ENCODE peak calls at places on chromosomes 12 and 14, in six cellular contexts. One of them, this sample, is unnamed.

GRCh38 chr14:34181308-34181707 is 230.4 kb upstream of the EGLN3 start:
- DNase-seq in HepG2: no peak
- DNase-seq in lower lobe of right lung: no peak
- DNase-seq in A549: no peak
- DNase-seq in cardiac muscle cell: no peak
- DNase-seq in Panc1: no peak
- DNase-seq in this sample: no peak

GRCh38 chr14:75831455-75831854 is 150.3 kb downstream of the TGFB3 start:
- DNase-seq in HepG2: peak
- DNase-seq in lower lobe of right lung: peak
- DNase-seq in A549: no peak
- DNase-seq in cardiac muscle cell: peak
- DNase-seq in Panc1: no peak
- DNase-seq in this sample: no peak

GRCh38 chr14:73258845-73259611 is 21.7 kb downstream of the PAPLN start:
- DNase-seq in HepG2: no peak
- DNase-seq in lower lobe of right lung: no peak
- DNase-seq in A549: no peak
- DNase-seq in cardiac muscle cell: no peak
- DNase-seq in Panc1: no peak
- DNase-seq in this sample: no peak

GRCh38 chr14:104143071-104143470 is 4.7 kb downstream of the KIF26A start:
- DNase-seq in HepG2: no peak
- DNase-seq in lower lobe of right lung: no peak
- DNase-seq in A549: no peak
- DNase-seq in cardiac muscle cell: no peak
- DNase-seq in Panc1: no peak
- DNase-seq in this sample: no peak

GRCh38 chr12:4701383-4701782 is 18.8 kb upstream of the GALNT8 start:
- DNase-seq in HepG2: no peak
- DNase-seq in lower lobe of right lung: no peak
- DNase-seq in A549: no peak
- DNase-seq in cardiac muscle cell: peak
- DNase-seq in Panc1: no peak
- DNase-seq in this sample: no peak

GRCh38 chr12:121129705-121130147 is 3.0 kb upstream of the P2RX7 start:
- DNase-seq in HepG2: no peak
- DNase-seq in lower lobe of right lung: no peak
- DNase-seq in A549: no peak
- DNase-seq in cardiac muscle cell: no peak
- DNase-seq in Panc1: no peak
- DNase-seq in this sample: no peak

GRCh38 chr14:67510121-67510520 is 21.6 kb upstream of the TMEM229B start:
- DNase-seq in HepG2: no peak
- DNase-seq in lower lobe of right lung: no peak
- DNase-seq in A549: no peak
- DNase-seq in cardiac muscle cell: peak
- DNase-seq in Panc1: no peak
- DNase-seq in this sample: no peak

GRCh38 chr14:101191086-101191881 is 287.8 kb upstream of the RTL1 start:
- DNase-seq in HepG2: no peak
- DNase-seq in lower lobe of right lung: no peak
- DNase-seq in A549: no peak
- DNase-seq in cardiac muscle cell: no peak
- DNase-seq in Panc1: no peak
- DNase-seq in this sample: no peak

GRCh38 chr12:67807808-67808207 is 159.3 kb downstream of the DYRK2 start:
- DNase-seq in HepG2: no peak
- DNase-seq in lower lobe of right lung: no peak
- DNase-seq in A549: no peak
- DNase-seq in cardiac muscle cell: peak
- DNase-seq in Panc1: no peak
- DNase-seq in this sample: no peak

GRCh38 chr14:93525691-93526451 is 95.1 kb downstream of the UNC79 start:
- DNase-seq in HepG2: no peak
- DNase-seq in lower lobe of right lung: no peak
- DNase-seq in A549: no peak
- DNase-seq in cardiac muscle cell: no peak
- DNase-seq in Panc1: no peak
- DNase-seq in this sample: no peak

GRCh38 chr12:53518381-53518780 is 11.1 kb upstream of the NPFF start:
- DNase-seq in HepG2: no peak
- DNase-seq in lower lobe of right lung: no peak
- DNase-seq in A549: no peak
- DNase-seq in cardiac muscle cell: peak
- DNase-seq in Panc1: no peak
- DNase-seq in this sample: no peak

GRCh38 chr14:32896979-32897723 is 41.5 kb upstream of the NPAS3 start:
- DNase-seq in HepG2: peak
- DNase-seq in lower lobe of right lung: no peak
- DNase-seq in A549: no peak
- DNase-seq in cardiac muscle cell: peak
- DNase-seq in Panc1: peak
- DNase-seq in this sample: no peak

GRCh38 chr14:100725587-100726387 is 905 bp upstream of the DLK1 start:
- DNase-seq in HepG2: no peak
- DNase-seq in lower lobe of right lung: no peak
- DNase-seq in A549: no peak
- DNase-seq in cardiac muscle cell: no peak
- DNase-seq in Panc1: no peak
- DNase-seq in this sample: no peak

GRCh38 chr14:67564236-67564635 is 31.1 kb downstream of the PLEKHH1 start:
- DNase-seq in HepG2: no peak
- DNase-seq in lower lobe of right lung: no peak
- DNase-seq in A549: no peak
- DNase-seq in cardiac muscle cell: no peak
- DNase-seq in Panc1: no peak
- DNase-seq in this sample: no peak

GRCh38 chr14:50619569-50620141 is 48.5 kb downstream of the SAV1 start:
- DNase-seq in HepG2: peak
- DNase-seq in lower lobe of right lung: no peak
- DNase-seq in A549: peak
- DNase-seq in cardiac muscle cell: peak
- DNase-seq in Panc1: peak
- DNase-seq in this sample: no peak

GRCh38 chr14:96626916-96627315 is 124.7 kb downstream of the PAPOLA start:
- DNase-seq in HepG2: no peak
- DNase-seq in lower lobe of right lung: no peak
- DNase-seq in A549: no peak
- DNase-seq in cardiac muscle cell: no peak
- DNase-seq in Panc1: no peak
- DNase-seq in this sample: no peak

GRCh38 chr12:56631790-56632700 is 1.9 kb upstream of the BAZ2A start:
- DNase-seq in HepG2: peak
- DNase-seq in lower lobe of right lung: peak
- DNase-seq in A549: peak
- DNase-seq in cardiac muscle cell: peak
- DNase-seq in Panc1: no peak
- DNase-seq in this sample: no peak

GRCh38 chr12:102961488-102961801 is 4.0 kb downstream of the ASCL1 start:
- DNase-seq in HepG2: no peak
- DNase-seq in lower lobe of right lung: no peak
- DNase-seq in A549: no peak
- DNase-seq in cardiac muscle cell: no peak
- DNase-seq in Panc1: no peak
- DNase-seq in this sample: no peak

GRCh38 chr12:106282457-106283097 is 20.0 kb upstream of the TCP11L2 start:
- DNase-seq in HepG2: peak
- DNase-seq in lower lobe of right lung: peak
- DNase-seq in A549: peak
- DNase-seq in cardiac muscle cell: peak
- DNase-seq in Panc1: no peak
- DNase-seq in this sample: no peak

GRCh38 chr12:12439636-12440035 is 82.8 kb downstream of the BORCS5 start:
- DNase-seq in HepG2: peak
- DNase-seq in lower lobe of right lung: no peak
- DNase-seq in A549: peak
- DNase-seq in cardiac muscle cell: peak
- DNase-seq in Panc1: peak
- DNase-seq in this sample: no peak

GRCh38 chr14:92500491-92500941 is 13.1 kb upstream of the RIN3 start:
- DNase-seq in HepG2: peak
- DNase-seq in lower lobe of right lung: no peak
- DNase-seq in A549: no peak
- DNase-seq in cardiac muscle cell: peak
- DNase-seq in Panc1: no peak
- DNase-seq in this sample: no peak

DNA sequence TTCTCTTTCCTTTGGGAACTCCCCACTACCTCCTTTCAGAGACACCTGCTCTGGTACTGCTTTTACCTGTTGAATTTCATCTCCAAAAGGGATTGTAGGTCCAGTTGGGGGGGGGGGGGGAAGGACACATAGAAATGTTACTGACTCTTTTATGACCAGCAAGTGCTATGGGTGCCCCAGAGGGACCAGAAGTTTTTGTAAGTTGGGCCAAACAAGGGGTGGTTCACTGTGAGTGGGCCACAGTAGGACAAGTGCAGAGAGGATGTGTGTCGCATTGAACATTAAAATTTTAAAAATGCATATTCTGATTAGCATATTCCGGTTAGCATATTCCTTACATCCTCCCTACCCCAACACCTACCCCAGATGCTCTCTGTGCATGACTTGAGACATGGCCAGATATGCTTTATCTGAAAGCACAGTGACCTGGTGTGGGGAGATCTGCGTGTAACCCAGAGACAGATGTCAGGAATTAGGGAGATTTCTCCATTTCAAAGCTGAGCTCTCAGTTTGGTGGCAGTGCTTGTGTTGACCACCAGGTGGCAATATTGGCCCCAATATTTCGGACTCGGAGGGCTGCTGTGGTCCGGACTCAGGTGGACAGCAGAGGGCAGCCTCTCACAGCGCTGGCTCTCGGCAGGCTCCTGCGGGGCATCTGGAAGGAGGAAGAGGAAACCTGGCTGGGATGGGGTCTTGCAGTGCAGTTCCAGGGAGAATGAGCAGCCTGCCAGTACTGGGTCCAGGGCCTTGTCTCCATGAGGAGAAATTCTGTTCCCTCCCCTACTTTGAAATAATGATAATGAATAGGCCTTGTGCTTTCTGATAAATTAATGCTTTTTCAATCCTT is 1.6 kb upstream of the CEBPE start:
- DNase-seq in HepG2: peak
- DNase-seq in lower lobe of right lung: peak
- DNase-seq in A549: peak
- DNase-seq in cardiac muscle cell: peak
- DNase-seq in Panc1: peak
- DNase-seq in this sample: peak
- H3K27ac ChIP-seq in HepG2: no peak
- H3K27ac ChIP-seq in lower lobe of right lung: peak
- H3K27ac ChIP-seq in A549: no peak
- H3K27ac ChIP-seq in cardiac muscle cell: no peak
- H3K27ac ChIP-seq in Panc1: no peak
- H3K27ac ChIP-seq in this sample: no peak

GRCh38 chr14:71361335-71361734 is 454.1 kb downstream of the PCNX1 start:
- DNase-seq in HepG2: peak
- DNase-seq in lower lobe of right lung: no peak
- DNase-seq in A549: no peak
- DNase-seq in cardiac muscle cell: peak
- DNase-seq in Panc1: no peak
- DNase-seq in this sample: no peak

GRCh38 chr14:71361874-71362273 is 454.6 kb downstream of the PCNX1 start:
- DNase-seq in HepG2: no peak
- DNase-seq in lower lobe of right lung: no peak
- DNase-seq in A549: no peak
- DNase-seq in cardiac muscle cell: no peak
- DNase-seq in Panc1: no peak
- DNase-seq in this sample: no peak

GRCh38 chr14:71362920-71363584 is 455.8 kb downstream of the PCNX1 start:
- DNase-seq in HepG2: no peak
- DNase-seq in lower lobe of right lung: no peak
- DNase-seq in A549: no peak
- DNase-seq in cardiac muscle cell: peak
- DNase-seq in Panc1: no peak
- DNase-seq in this sample: no peak

GRCh38 chr14:71363961-71364360 is 456.7 kb downstream of the PCNX1 start:
- DNase-seq in HepG2: no peak
- DNase-seq in lower lobe of right lung: no peak
- DNase-seq in A549: no peak
- DNase-seq in cardiac muscle cell: peak
- DNase-seq in Panc1: no peak
- DNase-seq in this sample: no peak

GRCh38 chr14:71362282-71362681 is 455.0 kb downstream of the PCNX1 start:
- DNase-seq in HepG2: no peak
- DNase-seq in lower lobe of right lung: no peak
- DNase-seq in A549: no peak
- DNase-seq in cardiac muscle cell: no peak
- DNase-seq in Panc1: no peak
- DNase-seq in this sample: no peak
- TF ChIP-seq CTCF in HepG2: no peak
- TF ChIP-seq CTCF in lower lobe of right lung: no peak
- TF ChIP-seq CTCF in A549: no peak
- TF ChIP-seq CTCF in cardiac muscle cell: no peak
- TF ChIP-seq CTCF in Panc1: no peak
- TF ChIP-seq CTCF in this sample: no peak

GRCh38 chr12:46556105-46556559 is 183.6 kb upstream of the SLC38A2 start:
- DNase-seq in HepG2: peak
- DNase-seq in lower lobe of right lung: no peak
- DNase-seq in A549: peak
- DNase-seq in cardiac muscle cell: peak
- DNase-seq in Panc1: peak
- DNase-seq in this sample: peak

GRCh38 chr12:46555379-46555778 is 182.8 kb upstream of the SLC38A2 start:
- DNase-seq in HepG2: no peak
- DNase-seq in lower lobe of right lung: no peak
- DNase-seq in A549: no peak
- DNase-seq in cardiac muscle cell: peak
- DNase-seq in Panc1: no peak
- DNase-seq in this sample: peak

GRCh38 chr12:46553266-46553665 is 180.7 kb upstream of the SLC38A2 start:
- DNase-seq in HepG2: peak
- DNase-seq in lower lobe of right lung: no peak
- DNase-seq in A549: peak
- DNase-seq in cardiac muscle cell: peak
- DNase-seq in Panc1: no peak
- DNase-seq in this sample: no peak

GRCh38 chr12:46554461-46554860 is 181.9 kb upstream of the SLC38A2 start:
- DNase-seq in HepG2: no peak
- DNase-seq in lower lobe of right lung: no peak
- DNase-seq in A549: no peak
- DNase-seq in cardiac muscle cell: no peak
- DNase-seq in Panc1: no peak
- DNase-seq in this sample: no peak

DNA sequence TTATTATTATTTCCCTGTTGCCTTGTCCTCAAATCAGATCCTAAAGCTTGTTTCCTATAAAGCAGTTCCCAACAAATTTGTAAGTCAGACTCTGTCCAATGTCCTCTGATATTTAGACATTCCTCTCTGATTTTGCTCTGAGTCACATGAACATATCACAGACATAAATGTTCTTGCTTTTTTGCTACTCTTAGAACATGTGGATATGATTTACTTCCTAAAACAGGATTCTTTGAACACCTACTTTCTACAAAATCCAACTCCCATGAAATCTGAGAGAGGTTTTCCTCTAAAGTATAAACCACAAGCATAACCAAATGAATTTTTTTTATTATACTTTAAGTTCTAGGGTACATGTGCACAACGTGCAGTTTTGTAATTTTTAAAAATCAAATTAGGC is 181.3 kb upstream of the SLC38A2 start:
- DNase-seq in HepG2: no peak
- DNase-seq in lower lobe of right lung: no peak
- DNase-seq in A549: no peak
- DNase-seq in cardiac muscle cell: no peak
- DNase-seq in Panc1: no peak
- DNase-seq in this sample: no peak
- H3K27ac ChIP-seq in HepG2: no peak
- H3K27ac ChIP-seq in lower lobe of right lung: no peak
- H3K27ac ChIP-seq in A549: peak
- H3K27ac ChIP-seq in cardiac muscle cell: no peak
- H3K27ac ChIP-seq in Panc1: peak
- H3K27ac ChIP-seq in this sample: no peak

GRCh38 chr12:99287136-99287535 is 360.4 kb upstream of the GARIN6 start:
- DNase-seq in HepG2: no peak
- DNase-seq in lower lobe of right lung: no peak
- DNase-seq in A549: no peak
- DNase-seq in cardiac muscle cell: no peak
- DNase-seq in Panc1: no peak
- DNase-seq in this sample: no peak
- TF ChIP-seq CTCF in HepG2: no peak
- TF ChIP-seq CTCF in lower lobe of right lung: no peak
- TF ChIP-seq CTCF in A549: no peak
- TF ChIP-seq CTCF in cardiac muscle cell: no peak
- TF ChIP-seq CTCF in Panc1: no peak
- TF ChIP-seq CTCF in this sample: no peak